ENCODE peak calls at places on chromosomes 16 and 17, in eight cellular contexts. S, X, Y, P, N, J, W and O are unnamed samples.
A peak's percentile ranks its signal among the peaks of the same experiment; 100 is the strongest.

GRCh38 chr17:67049025-67049739 is 4.8 kb downstream of the CACNG1 start:
- DNase-seq in S (no peak), X (no peak), Y (no peak), P (no peak), N (no peak), J (no peak), W (no peak), O (no peak)

GRCh38 chr17:79769596-79770520 is 8.1 kb upstream of the CBX2 start:
- DNase-seq in S (no peak), X (no peak), Y (no peak), P (no peak), N (no peak), J (no peak), W (no peak), O (no peak)

GRCh38 chr17:4785311-4786110 is 653 bp downstream of the VMO1 start:
- DNase-seq in S (peak; percentile 4), X (no peak), Y (no peak), P (no peak), N (no peak), J (no peak), W (peak; percentile 83), O (no peak)

GRCh38 chr17:80703109-80703508 is 158.5 kb downstream of the RPTOR start:
- DNase-seq in S (no peak), X (no peak), Y (no peak), P (no peak), N (no peak), J (no peak), W (no peak), O (no peak)

GRCh38 chr17:75457047-75457654 is 716 bp downstream of the TMEM94 start:
- DNase-seq in S (peak; percentile 54), X (no peak), Y (peak; percentile 16), P (no peak), N (peak; percentile 15), J (no peak), W (peak; percentile 94), O (no peak)

GRCh38 chr16:80894091-80894490 is 89.7 kb upstream of the CDYL2 start:
- DNase-seq in S (peak; percentile 63), X (no peak), Y (no peak), P (no peak), N (no peak), J (no peak), W (no peak), O (no peak)

GRCh38 chr17:77163001-77163400 is 22.2 kb downstream of the SEC14L1 start:
- DNase-seq in S (peak; percentile 54), X (no peak), Y (no peak), P (no peak), N (no peak), J (no peak), W (no peak), O (no peak)

GRCh38 chr17:7883781-7884386 is 4.7 kb upstream of the CHD3 start:
- DNase-seq in S (peak; percentile 42), X (no peak), Y (no peak), P (no peak), N (no peak), J (no peak), W (no peak), O (peak; percentile 22)

GRCh38 chr17:37818689-37819088 is 73.8 kb upstream of the HNF1B start:
- DNase-seq in S (no peak), X (no peak), Y (peak; percentile 96), P (peak; percentile 64), N (peak; percentile 93), J (no peak), W (no peak), O (peak; percentile 94)

GRCh38 chr17:14417336-14417735 is 116.5 kb downstream of the HS3ST3B1 start:
- DNase-seq in S (no peak), X (no peak), Y (no peak), P (no peak), N (no peak), J (no peak), W (no peak), O (no peak)

GRCh38 chr16:86508947-86509758 is 1.2 kb upstream of the FOXF1 start:
- DNase-seq in S (peak; percentile 77), X (no peak), Y (peak; percentile 50), P (no peak), N (peak; percentile 55), J (no peak), W (peak; percentile 85), O (peak; percentile 4)

GRCh38 chr17:83201206-83202001 is 122.0 kb downstream of the METRNL start:
- DNase-seq in S (no peak), X (no peak), Y (no peak), P (no peak), N (no peak), J (no peak), W (peak; percentile 30), O (no peak)

GRCh38 chr17:5526821-5527598 is 40.6 kb downstream of the MIS12 start:
- DNase-seq in S (peak; percentile 90), X (peak; percentile 96), Y (peak; percentile 93), P (peak; percentile 98), N (peak; percentile 89), J (peak; percentile 18), W (peak; percentile 96), O (peak; percentile 94)